ENCODE peak calls at places on chromosomes 16 and 17, in four cellular contexts. P is cardiac muscle cell, N is AG09309, E is colonic mucosa. A is an unnamed sample.

GRCh38 chr16:8878523-8878911 is 3.6 kb upstream of the LITAFD start:
- DNase-seq in N (peak), E (no peak), P (peak), A (no peak)

GRCh38 chr17:358491-359133 is 6.0 kb upstream of the RPH3AL start:
- DNase-seq in P (no peak), E (no peak), N (no peak), A (no peak)

GRCh38 chr16:60064026-60064425 is 1329.9 kb upstream of the GOT2 start:
- DNase-seq in P (no peak), E (no peak), N (no peak), A (no peak)

GRCh38 chr17:35811759-35812158 is 2.5 kb downstream of the TAF15 start:
- DNase-seq in N (no peak), E (no peak), P (no peak), A (no peak)

GRCh38 chr17:66508896-66509843 is 206.8 kb downstream of the PRKCA start:
- DNase-seq in P (peak), N (peak), E (peak), A (no peak)

GRCh38 chr16:87853411-87854052 is 15.8 kb downstream of the SLC7A5 start:
- DNase-seq in P (peak), N (peak), E (peak), A (peak)

GRCh38 chr17:76726231-76726765 is at the start of gene JMJD6:
- DNase-seq in P (peak), E (peak), N (peak), A (peak)

GRCh38 chr17:55348749-55349354 is 72.8 kb downstream of the MMD start:
- DNase-seq in N (no peak), P (peak), E (peak), A (no peak)

GRCh38 chr16:85898521-85899442 is at the start of gene IRF8:
- DNase-seq in N (no peak), P (peak), E (peak), A (peak)

GRCh38 chr16:24151482-24151939 is 104.6 kb upstream of the CACNG3 start:
- DNase-seq in P (no peak), E (no peak), N (no peak), A (no peak)

GRCh38 chr17:2386400-2387085 is 14.3 kb downstream of the MNT start:
- DNase-seq in E (peak), N (no peak), P (no peak), A (no peak)

GRCh38 chr16:66502020-66502913 is 47.7 kb downstream of the TK2 start:
- DNase-seq in N (no peak), E (no peak), P (peak), A (no peak)

GRCh38 chr17:82452162-82452561 is 1.6 kb upstream of the CYBC1 start:
- DNase-seq in N (no peak), P (no peak), E (no peak), A (no peak)

GRCh38 chr17:6505425-6506142 is 50.8 kb downstream of the PITPNM3 start:
- DNase-seq in P (peak), E (no peak), N (no peak), A (no peak)

GRCh38 chr17:17224137-17224536 is 12.8 kb downstream of the FLCN start:
- DNase-seq in E (no peak), P (no peak), N (no peak), A (no peak)

GRCh38 chr17:75289832-75290337 is 652 bp upstream of the SLC25A19 start:
- DNase-seq in N (no peak), P (peak), E (peak), A (peak)

GRCh38 chr16:85350973-85351372 is 238.7 kb upstream of the CIBAR2 start:
- DNase-seq in N (peak), E (peak), P (peak), A (no peak)

GRCh38 chr17:41666336-41666680 is 22.4 kb upstream of the EIF1 start:
- DNase-seq in N (no peak), P (peak), E (peak), A (no peak)

GRCh38 chr16:55439101-55439690 is 39.8 kb upstream of the MMP2 start:
- DNase-seq in N (peak), P (no peak), E (no peak), A (no peak)

GRCh38 chr17:55990332-55991006 is 162.8 kb upstream of the ANKFN1 start:
- DNase-seq in P (no peak), E (no peak), N (no peak), A (no peak)

GRCh38 chr16:65842067-65842466 is 524.4 kb upstream of the CDH5 start:
- DNase-seq in E (no peak), N (no peak), P (no peak), A (no peak)

GRCh38 chr17:31488264-31488981 is 96.9 kb downstream of the RAB11FIP4 start:
- DNase-seq in P (no peak), N (no peak), E (peak), A (no peak)

GRCh38 chr17:31488982-31489294 is 97.5 kb downstream of the RAB11FIP4 start:
- DNase-seq in P (no peak), E (no peak), N (no peak), A (no peak)

GRCh38 chr17:31490991-31491793 is 99.7 kb downstream of the RAB11FIP4 start:
- DNase-seq in N (no peak), P (no peak), E (peak), A (peak)

GRCh38 chr17:31489295-31490018 is 98.0 kb downstream of the RAB11FIP4 start:
- DNase-seq in P (no peak), E (peak), N (no peak), A (no peak)

GRCh38 chr17:31490019-31490383 is 98.5 kb downstream of the RAB11FIP4 start:
- DNase-seq in P (no peak), E (peak), N (no peak), A (no peak)
- TF ChIP-seq CTCF in P (no peak), E (no peak), N (no peak), A (no peak)

DNA sequence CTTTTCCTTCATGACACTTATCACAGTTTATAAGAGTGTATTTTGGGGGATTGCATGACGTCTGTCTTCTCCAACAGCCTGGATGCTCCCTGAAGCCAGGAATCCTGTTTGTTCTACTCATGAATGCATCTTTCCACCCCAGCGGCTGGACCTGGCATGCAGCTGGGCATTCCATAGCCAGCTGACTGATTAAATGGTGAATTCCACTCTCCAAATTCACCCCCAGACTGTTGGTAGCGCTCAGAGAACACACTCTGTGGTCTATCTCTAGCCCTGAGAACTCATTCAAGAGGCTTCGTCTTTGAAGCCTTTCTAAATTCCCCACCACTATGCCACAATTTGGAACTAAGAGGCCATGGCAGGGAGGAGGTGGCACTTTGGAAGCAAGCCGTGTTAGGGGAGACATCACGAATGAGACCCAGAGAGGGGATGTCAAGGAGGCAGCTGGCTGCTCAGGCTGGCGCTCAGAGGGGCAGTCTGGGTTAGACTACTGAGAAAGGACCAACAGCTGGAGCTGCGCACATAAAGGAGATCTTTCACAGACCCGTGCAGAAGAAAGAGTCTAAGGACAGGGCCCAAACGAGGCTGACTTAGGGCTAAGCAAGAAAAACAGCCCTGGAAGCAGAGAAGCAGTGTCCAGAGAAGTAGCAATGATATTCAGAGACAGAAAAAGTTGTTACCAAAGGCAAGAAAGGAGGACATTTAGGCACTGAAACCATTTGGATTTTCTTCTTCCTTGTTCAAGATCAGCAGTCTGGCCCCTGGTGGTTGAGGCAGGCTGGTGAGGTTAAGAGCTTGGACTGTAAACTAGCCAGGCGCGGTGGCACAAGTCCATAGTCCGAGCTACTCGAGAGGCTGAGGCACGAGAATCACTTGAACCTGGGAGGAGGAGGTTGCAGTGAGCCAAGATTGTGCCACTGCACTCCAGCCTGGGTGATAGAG is 42.4 kb upstream of the ZNF629 start:
- DNase-seq in P (no peak), N (no peak), E (peak), A (no peak)
- TF ChIP-seq CTCF in P (no peak), N (no peak), E (no peak), A (no peak)

GRCh38 chr17:43790311-43790940 is 10.2 kb downstream of the CFAP97D1 start:
- DNase-seq in E (no peak), N (no peak), P (peak), A (no peak)
- TF ChIP-seq CTCF in E (no peak), N (peak), P (peak), A (no peak)

GRCh38 chr17:72056155-72056554 is 64.7 kb upstream of the SOX9 start:
- DNase-seq in E (no peak), N (no peak), P (no peak), A (no peak)

GRCh38 chr17:72056727-72057290 is 64.0 kb upstream of the SOX9 start:
- DNase-seq in E (no peak), P (no peak), N (no peak), A (no peak)

GRCh38 chr17:72049914-72050313 is 70.9 kb upstream of the SOX9 start:
- DNase-seq in P (no peak), E (no peak), N (no peak), A (no peak)

GRCh38 chr17:72053069-72053846 is 67.6 kb upstream of the SOX9 start:
- DNase-seq in P (no peak), N (no peak), E (no peak), A (no peak)
- TF ChIP-seq CTCF in P (no peak), N (no peak), E (no peak), A (no peak)

GRCh38 chr16:56606071-56606687 is 2.2 kb upstream of the MT2A start:
- DNase-seq in N (peak), E (peak), P (peak), A (no peak)

GRCh38 chr16:56605475-56605874 is 2.9 kb upstream of the MT2A start:
- DNase-seq in N (no peak), E (no peak), P (no peak), A (no peak)

GRCh38 chr16:56604966-56605365 is 3.4 kb upstream of the MT2A start:
- DNase-seq in P (no peak), E (no peak), N (no peak), A (no peak)

GRCh38 chr16:56601325-56601724 is 7.1 kb upstream of the MT2A start:
- DNase-seq in N (no peak), P (no peak), E (no peak), A (no peak)

GRCh38 chr16:56603589-56603988 is 4.8 kb upstream of the MT2A start:
- DNase-seq in E (peak), P (peak), N (no peak), A (no peak)
- TF ChIP-seq CTCF in E (no peak), P (peak), N (peak), A (peak)

DNA sequence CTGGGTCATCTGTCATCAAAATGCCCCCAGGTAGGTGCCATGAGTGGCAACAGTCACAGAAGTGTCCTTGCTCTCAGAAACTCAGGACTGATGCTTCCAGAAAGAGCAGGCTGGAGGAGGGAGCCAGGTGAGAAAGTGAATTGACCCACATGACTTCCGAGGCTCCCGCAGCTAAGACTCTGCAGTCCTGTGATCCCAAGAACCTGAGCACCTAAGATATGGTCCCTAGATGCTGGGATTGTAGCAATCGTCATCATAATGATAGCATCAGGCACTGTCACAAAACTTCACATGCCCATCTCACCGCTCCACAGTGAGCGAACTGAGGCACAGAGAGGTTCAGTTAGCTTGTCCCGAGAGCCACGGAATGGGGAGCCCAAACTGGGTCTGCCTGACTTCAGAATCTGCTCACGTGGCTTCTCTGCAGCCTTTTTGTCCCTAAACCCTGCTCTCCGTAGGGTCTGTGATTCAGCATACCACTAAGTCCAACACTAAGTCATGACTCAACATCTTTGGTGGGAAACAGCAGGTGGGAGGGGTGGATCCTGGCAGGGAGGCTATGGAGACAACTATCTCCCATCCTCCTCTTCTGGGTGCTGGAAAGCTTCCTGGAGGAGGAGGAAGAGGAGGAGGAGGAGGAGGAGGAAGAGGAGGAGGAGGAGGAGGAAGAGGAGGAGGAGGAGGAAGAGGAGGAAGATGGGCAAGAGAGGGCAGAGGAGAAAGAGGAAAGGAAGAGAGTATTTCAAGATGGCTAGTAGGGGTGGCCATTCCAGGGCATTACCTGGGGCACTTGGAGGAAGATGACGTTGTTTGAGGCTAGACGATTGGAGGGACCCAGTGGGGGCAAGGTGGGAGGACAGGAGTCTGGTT is 55.5 kb upstream of the DLX4 start:
- DNase-seq in P (peak), N (peak), E (no peak), A (no peak)
- TF ChIP-seq CTCF in P (no peak), N (no peak), E (no peak), A (no peak)

DNA sequence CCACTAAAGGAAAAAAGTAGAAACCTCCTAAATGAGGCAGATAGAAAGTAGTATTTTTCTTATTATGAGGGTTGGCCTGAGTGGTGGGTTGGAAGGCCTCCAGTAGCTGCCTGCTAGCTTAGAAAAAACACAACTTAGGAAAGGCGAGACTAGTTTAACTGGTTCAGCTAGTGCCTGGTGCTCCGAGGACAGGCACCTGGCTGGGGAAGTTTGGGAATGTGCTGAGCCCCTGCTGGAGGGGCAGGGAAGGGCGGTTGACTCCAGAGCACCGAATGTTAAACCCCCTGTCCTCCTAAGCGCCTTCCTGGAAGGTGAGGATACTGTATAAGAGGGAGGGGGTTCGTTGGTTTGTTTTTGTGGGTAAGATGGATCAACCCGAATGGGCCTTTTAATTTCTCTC is 19.9 kb downstream of the LDHD start:
- DNase-seq in P (no peak), E (peak), N (no peak), A (no peak)
- TF ChIP-seq CTCF in P (peak), E (no peak), N (peak), A (peak)

DNA sequence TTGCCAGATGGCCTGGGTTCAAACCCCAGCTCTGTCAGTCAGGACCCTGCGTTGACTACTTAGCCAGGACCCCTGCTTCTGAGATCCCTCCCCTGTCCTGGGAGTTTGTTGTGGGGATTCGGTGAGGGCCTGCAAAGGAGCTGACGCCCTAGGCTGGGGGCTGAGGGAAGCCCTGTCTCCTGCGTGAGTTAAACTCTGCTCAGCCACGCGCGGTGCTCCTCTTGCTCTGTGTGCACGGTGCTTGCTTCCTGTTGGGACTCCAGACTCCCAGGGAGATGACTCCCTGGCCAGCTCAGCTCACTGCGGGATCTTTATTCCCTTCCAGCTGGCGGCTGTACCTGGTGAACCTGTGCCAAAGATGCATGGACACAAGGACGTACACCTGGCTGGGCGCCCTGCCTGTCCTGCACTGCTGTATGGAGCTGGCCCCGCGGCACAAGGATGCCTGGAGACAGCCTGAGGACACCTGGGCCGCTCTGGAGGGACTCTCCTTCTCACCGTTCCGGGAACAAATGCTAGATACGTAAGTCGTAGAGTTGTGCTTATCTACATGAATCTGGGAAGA is 37.4 kb downstream of the RNF213 start:
- DNase-seq in P (no peak), N (no peak), E (no peak), A (no peak)
- TF ChIP-seq CTCF in P (no peak), N (no peak), E (no peak), A (no peak)

DNA sequence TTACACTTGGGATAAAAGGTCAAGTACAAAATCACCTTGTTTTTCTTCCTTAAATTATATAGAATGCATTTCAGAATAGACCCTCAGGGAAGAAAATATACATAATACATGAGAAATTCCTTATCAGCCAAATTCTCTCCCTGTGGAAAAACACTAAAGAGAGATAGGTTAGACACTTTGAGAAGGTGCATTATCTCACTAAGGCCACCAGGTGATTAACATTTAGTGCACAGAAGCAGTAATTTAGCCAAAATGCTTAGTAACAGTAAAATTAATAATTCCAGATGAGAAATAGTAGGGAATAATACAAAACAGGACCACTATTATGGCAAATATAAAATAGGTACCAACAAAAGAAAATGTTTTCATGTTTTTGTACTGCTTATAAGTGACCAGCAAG is 185.3 kb upstream of the C17orf78 start:
- DNase-seq in N (no peak), P (no peak), E (no peak), A (no peak)
- TF ChIP-seq CTCF in N (no peak), P (peak), E (no peak), A (no peak)

DNA sequence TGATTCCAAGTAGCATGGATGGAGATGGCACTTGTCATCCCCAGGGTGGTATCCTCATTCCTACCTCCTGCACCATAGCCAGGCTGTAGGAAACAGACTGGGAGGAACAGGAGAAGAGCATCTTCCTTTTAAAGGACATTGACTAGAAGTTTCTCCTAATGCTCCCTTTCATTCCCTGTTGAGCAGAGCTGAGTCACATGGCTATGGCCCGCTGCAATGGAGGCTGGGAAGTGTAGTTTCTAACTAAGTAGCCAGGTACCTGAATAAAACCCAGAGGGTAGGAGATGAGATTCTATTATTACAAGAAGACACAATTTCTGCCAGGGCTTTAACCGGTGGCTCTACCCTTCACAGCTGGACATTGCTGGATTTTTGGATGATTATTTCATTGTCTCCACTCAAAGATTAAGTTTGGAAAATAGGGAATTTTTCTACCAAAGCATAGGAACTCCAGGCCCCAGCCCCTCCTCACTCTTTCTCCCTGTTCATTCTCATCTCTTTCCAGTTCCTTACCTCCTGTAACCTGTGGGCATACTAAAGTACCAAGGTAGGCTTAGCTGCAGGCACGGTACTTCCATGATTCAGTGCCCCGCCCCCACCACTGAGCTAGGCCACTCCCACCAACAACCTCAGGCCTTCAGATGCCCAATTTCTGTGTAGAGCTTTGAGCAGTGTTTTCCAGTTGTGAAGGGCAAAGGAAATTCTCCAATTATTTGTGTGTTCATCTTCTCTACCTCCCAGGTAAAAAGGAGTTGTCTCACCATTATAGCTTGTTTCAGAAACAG is 378.3 kb downstream of the CDH13 start:
- DNase-seq in P (no peak), N (no peak), E (no peak), A (no peak)
- TF ChIP-seq CTCF in P (no peak), N (no peak), E (no peak), A (no peak)